ENCODE peak calls at places on chromosomes 4 and X, in five cellular contexts. C, Y, S, B and G are unnamed samples. For H3K9me3, the result is how much of the 10 kb centered on the place peaks cover.

GRCh38 chr4:170079981-170080380 is 9.8 kb downstream of the AADAT start:
- DNase-seq in Y (no peak), S (no peak), C (no peak), B (no peak), G (no peak)

GRCh38 chrX:130179170-130179569 is 7.4 kb downstream of the RAB33A start:
- DNase-seq in Y (no peak), B (no peak), S (no peak), C (no peak), G (no peak)

GRCh38 chrX:150486011-150486410 is 82.4 kb upstream of the MTM1 start:
- DNase-seq in C (peak), S (peak), Y (peak), B (peak), G (no peak)

GRCh38 chrX:130738638-130739195 is 164.3 kb downstream of the ENOX2 start:
- DNase-seq in S (no peak), B (no peak), Y (no peak), C (no peak), G (no peak)

GRCh38 chrX:78384486-78384885 is 57.1 kb upstream of the CYSLTR1 start:
- DNase-seq in B (no peak), C (no peak), S (peak), Y (no peak), G (no peak)

GRCh38 chr4:15078682-15079642 is 76.7 kb downstream of the CPEB2 start:
- DNase-seq in Y (no peak), C (no peak), S (peak), B (no peak), G (no peak)

GRCh38 chrX:139828037-139828436 is 104.8 kb downstream of the ATP11C start:
- DNase-seq in C (no peak), Y (no peak), B (no peak), S (no peak), G (no peak)

GRCh38 chrX:150693782-150694574 is 782 bp downstream of the MTMR1 start:
- DNase-seq in Y (peak), S (peak), B (peak), C (peak), G (peak)

GRCh38 chr4:16089156-16089555 is 5.3 kb upstream of the PROM1 start:
- DNase-seq in S (no peak), C (no peak), B (no peak), Y (no peak), G (no peak)

GRCh38 chrX:49071877-49072711 is 1.7 kb downstream of the PRAF2 start:
- DNase-seq in Y (no peak), C (peak), S (no peak), B (no peak), G (no peak)

GRCh38 chr4:184464759-184465454 is 9.4 kb downstream of the IRF2 start:
- DNase-seq in Y (no peak), C (no peak), S (no peak), B (no peak), G (no peak)
- H3K27ac ChIP-seq in Y (no peak), C (no peak), S (no peak), B (no peak), G (no peak)

DNA sequence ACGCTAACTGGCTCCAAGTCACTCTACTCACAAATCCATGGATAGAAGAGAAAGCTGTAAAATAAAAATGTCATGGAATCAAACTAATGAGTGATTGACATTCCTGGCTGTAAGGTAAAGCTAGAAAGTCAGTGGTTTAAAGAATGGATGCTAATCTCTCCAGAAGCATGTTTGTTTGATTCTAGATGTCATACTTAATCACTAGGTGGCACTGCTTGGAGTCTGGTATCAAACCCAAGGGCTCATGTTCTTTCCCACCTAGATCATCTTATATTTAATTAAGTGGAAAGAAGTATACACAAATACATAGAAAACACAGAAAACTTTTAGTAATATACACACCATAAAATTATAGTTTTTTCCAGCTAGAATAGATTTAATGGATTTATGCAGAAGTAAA is 2666.6 kb downstream of the PCDH7 start:
- DNase-seq in C (no peak), B (no peak), Y (no peak), S (peak), G (no peak)
- H3K9me3 ChIP-seq in C (under half), B (under half), Y (under half), S (under half), G (under half)

GRCh38 chr4:140237616-140238352 is 83.8 kb upstream of the MAML3 start:
- DNase-seq in S (no peak), B (no peak), Y (peak), C (peak), G (no peak)
- H3K4me3 ChIP-seq in S (no peak), B (no peak), Y (no peak), C (peak), G (no peak)

DNA sequence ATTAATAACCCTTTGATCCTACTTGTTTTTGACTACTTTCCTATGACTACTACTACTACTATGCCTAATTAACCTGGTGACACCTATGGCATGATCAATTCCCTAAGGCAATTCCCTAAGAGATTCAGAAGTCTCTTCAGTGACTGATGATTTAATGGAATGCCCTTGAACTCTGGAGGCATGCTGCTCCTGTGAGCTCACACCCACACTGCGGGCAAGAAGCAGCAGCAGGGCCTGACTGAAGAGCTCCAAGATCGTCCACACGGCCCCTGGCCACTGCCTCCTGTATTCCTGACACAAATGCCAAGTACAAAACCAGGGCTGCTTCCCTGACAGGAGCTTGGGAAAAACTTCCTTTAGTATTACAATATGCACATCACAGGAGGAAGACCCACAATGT is 74.2 kb upstream of the STS start:
- DNase-seq in Y (no peak), S (no peak), C (no peak), B (no peak), G (no peak)
- H3K27ac ChIP-seq in Y (no peak), S (no peak), C (peak), B (no peak), G (no peak)

GRCh38 chrX:63400340-63400739 is 49.2 kb upstream of the SPIN4 start:
- DNase-seq in S (no peak), B (no peak), Y (no peak), C (no peak), G (no peak)
- H3K9me3 ChIP-seq in S (under half), B (under half), Y (under half), C (under half), G (under half)

DNA sequence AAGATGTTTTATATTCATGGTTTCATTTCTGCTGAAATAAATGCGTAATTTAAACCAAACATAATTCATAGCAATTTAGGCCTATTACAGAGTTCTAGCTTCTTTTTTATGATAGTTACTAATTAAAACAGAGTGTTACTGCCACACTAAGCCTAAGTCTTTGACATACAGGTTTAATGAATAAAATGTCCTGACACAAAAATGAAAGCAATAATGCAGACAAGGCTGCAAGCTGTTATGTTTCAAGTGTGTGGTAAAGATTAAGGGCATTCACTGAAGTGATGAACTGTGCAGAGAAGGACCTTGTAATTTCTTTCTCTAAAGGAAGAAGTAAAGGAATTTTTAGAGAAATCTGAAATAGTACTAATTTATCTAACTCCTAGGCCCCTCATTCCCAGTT is 2.9 kb downstream of the NDNF start:
- DNase-seq in Y (no peak), C (no peak), B (no peak), S (no peak), G (no peak)
- H3K4me3 ChIP-seq in Y (peak), C (no peak), B (no peak), S (no peak), G (no peak)

GRCh38 chr4:125770814-125771398 is 456.2 kb downstream of the FAT4 start:
- DNase-seq in Y (no peak), S (no peak), B (no peak), C (no peak), G (no peak)

GRCh38 chr4:125762537-125762936 is 447.8 kb downstream of the FAT4 start:
- DNase-seq in S (peak), Y (no peak), C (no peak), B (no peak), G (no peak)

GRCh38 chr4:125760956-125761355 is 446.2 kb downstream of the FAT4 start:
- DNase-seq in B (no peak), C (no peak), S (no peak), Y (no peak), G (no peak)

DNA sequence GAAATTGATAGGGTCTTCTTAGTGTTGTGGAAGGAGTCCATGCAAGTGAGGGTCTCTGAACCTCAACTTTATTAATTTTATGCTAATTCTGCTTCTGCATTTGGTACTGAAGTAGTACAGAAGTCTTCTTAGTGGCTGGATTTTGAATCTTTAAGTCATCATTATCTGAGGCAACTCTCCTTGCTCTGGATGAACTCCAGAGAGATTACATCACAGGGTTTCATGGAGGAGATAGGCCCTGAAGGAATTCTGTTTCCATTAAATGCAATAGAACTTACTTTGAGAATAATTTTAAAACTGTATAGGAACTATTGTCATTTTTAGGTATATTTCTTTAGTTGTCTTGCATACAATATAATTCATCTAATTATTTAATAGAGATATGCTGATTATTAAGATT is 451.2 kb downstream of the FAT4 start:
- DNase-seq in Y (no peak), B (no peak), C (no peak), S (no peak), G (no peak)
- H3K27ac ChIP-seq in Y (no peak), B (no peak), C (no peak), S (no peak), G (no peak)